ENCODE peak calls at places on chromosomes 13 and 19, in nine cellular contexts. P is sigmoid colon; T is heart right ventricle; V is A549; F is fibroblast of lung; B is stimulated activated CD4-positive, alpha-beta T cell treated with anti-CD3 and anti-CD28 coated beads, Interleukin-1b, Interleukin-23, amount 100 ng/mL, for 4 hours; D is cardiac muscle cell; S is mesothelial cell of epicardium; W is T-helper 9 cell. Z is an unnamed sample.
A peak's percentile ranks its signal among the peaks of the same experiment; 100 is the strongest.

GRCh38 chr19:15467734-15468214 is 3.4 kb upstream of the RASAL3 start:
- DNase-seq in B (no peak), D (no peak), V (no peak), T (no peak), S (no peak), P (no peak), F (no peak), W (no peak), Z (no peak)

GRCh38 chr13:32225494-32225931 is 89.7 kb downstream of the ZAR1L start:
- DNase-seq in B (no peak), F (peak; percentile 69), V (no peak), D (peak; percentile 36), P (no peak), T (no peak), W (no peak), S (no peak), Z (no peak)

GRCh38 chr19:18894254-18895037 is 1.5 kb downstream of the CERS1 start:
- DNase-seq in V (no peak), D (peak; percentile 67), W (no peak), S (peak; percentile 36), F (peak; percentile 55), P (no peak), B (no peak), T (no peak), Z (peak; percentile 97)

GRCh38 chr19:20928371-20928770 is 5.3 kb downstream of the ZNF85 start:
- DNase-seq in S (no peak), V (no peak), T (no peak), P (no peak), D (peak; percentile 73), W (no peak), B (no peak), F (peak; percentile 34), Z (no peak)

GRCh38 chr13:114044486-114044885 is 70.6 kb upstream of the C13orf46 start:
- DNase-seq in F (peak; percentile 85), V (peak; percentile 53), W (no peak), B (no peak), T (no peak), S (no peak), P (no peak), D (peak; percentile 85), Z (no peak)

GRCh38 chr13:25783480-25784081 is 268.2 kb downstream of the SHISA2 start:
- DNase-seq in T (no peak), D (no peak), B (no peak), W (no peak), P (no peak), S (no peak), V (no peak), F (no peak), Z (no peak)

GRCh38 chr13:25440081-25440480 is 68.3 kb downstream of the ATP8A2 start:
- DNase-seq in T (no peak), W (no peak), D (no peak), S (no peak), V (no peak), P (no peak), B (no peak), F (no peak), Z (no peak)

GRCh38 chr19:7427944-7428343 is 60.9 kb downstream of the PEX11G start:
- DNase-seq in B (no peak), P (no peak), T (no peak), F (peak; percentile 77), V (no peak), S (no peak), W (no peak), D (no peak), Z (no peak)

GRCh38 chr13:48866204-48866603 is 109.5 kb upstream of the FNDC3A start:
- DNase-seq in V (no peak), P (no peak), F (no peak), T (no peak), W (no peak), S (no peak), B (no peak), D (peak; percentile 25), Z (peak; percentile 7)

GRCh38 chr13:66994097-66994496 is 236.0 kb downstream of the PCDH9 start:
- DNase-seq in D (peak; percentile 85), W (no peak), B (no peak), P (peak; percentile 71), V (peak; percentile 91), S (peak; percentile 27), F (peak; percentile 80), T (peak; percentile 50), Z (peak; percentile 4)

Z was measured in SK-N-SH.